ENCODE peak calls at places on chromosomes 13 and 19, in four cellular contexts. C, X, R and H are unnamed samples.

GRCh38 chr19:23065306-23065705 is 51.5 kb upstream of the ZNF730 start:
- DNase-seq in C (no peak), X (no peak), R (no peak), H (no peak)

GRCh38 chr13:47033216-47033615 is 136.4 kb upstream of the HTR2A start:
- DNase-seq in R (peak), X (no peak), C (peak), H (no peak)

GRCh38 chr13:63449549-63449948 is 2033.9 kb upstream of the PCDH20 start:
- DNase-seq in R (peak), C (no peak), X (no peak), H (no peak)

GRCh38 chr19:2706251-2706650 is 3.8 kb upstream of the GNG7 start:
- DNase-seq in X (no peak), C (no peak), R (no peak), H (no peak)

GRCh38 chr19:18657590-18658365 is 20.9 kb downstream of the KLHL26 start:
- DNase-seq in C (peak), R (peak), X (no peak), H (peak)

GRCh38 chr13:30792257-30793000 is 57.1 kb downstream of the ALOX5AP start:
- DNase-seq in C (peak), X (no peak), R (peak), H (peak)

GRCh38 chr19:43778651-43779050 is 2.1 kb downstream of the KCNN4 start:
- DNase-seq in C (no peak), X (no peak), R (no peak), H (no peak)

GRCh38 chr19:14408641-14409120 is 10.5 kb downstream of the DDX39A start:
- DNase-seq in C (no peak), R (no peak), X (no peak), H (no peak)

GRCh38 chr19:39987596-39987995 is 9.3 kb upstream of the ZNF546 start:
- DNase-seq in X (no peak), C (no peak), R (no peak), H (no peak)

GRCh38 chr19:45164577-45165335 is 4.0 kb upstream of the NKPD1 start:
- DNase-seq in R (peak), X (peak), C (peak), H (peak)

GRCh38 chr13:24005711-24006281 is 108.5 kb upstream of the C1QTNF9B start:
- DNase-seq in X (no peak), R (no peak), C (no peak), H (no peak)

GRCh38 chr19:21147540-21147939 is 5.7 kb downstream of the ZNF431 start:
- DNase-seq in C (no peak), R (no peak), X (no peak), H (no peak)

GRCh38 chr19:41993612-41994483 is at the start of gene ATP1A3:
- DNase-seq in C (peak), X (peak), R (peak), H (peak)

GRCh38 chr19:6212403-6213265 is 67.1 kb downstream of the MLLT1 start:
- DNase-seq in C (no peak), X (no peak), R (no peak), H (no peak)

GRCh38 chr19:42081584-42082258 is 5.8 kb downstream of the ZNF574 start:
- DNase-seq in R (peak), X (no peak), C (peak), H (no peak)

GRCh38 chr13:80477641-80478443 is 136.9 kb upstream of the SPRY2 start:
- DNase-seq in C (no peak), X (no peak), R (no peak), H (no peak)

GRCh38 chr19:35451278-35452096 is 3.4 kb downstream of the FFAR2 start:
- DNase-seq in R (no peak), C (no peak), X (no peak), H (no peak)

GRCh38 chr13:93169980-93170379 is 56.6 kb upstream of the GPC6 start:
- DNase-seq in C (peak), X (no peak), R (peak), H (no peak)

GRCh38 chr13:29362849-29363604 is 232.5 kb downstream of the SLC7A1 start:
- DNase-seq in X (peak), R (peak), C (peak), H (peak)

GRCh38 chr19:13153627-13154240 is 3.5 kb downstream of the IER2 start:
- DNase-seq in X (no peak), C (no peak), R (peak), H (no peak)

GRCh38 chr19:33404916-33405315 is 31.4 kb downstream of the CEBPG start:
- DNase-seq in X (no peak), R (no peak), C (no peak), H (no peak)

GRCh38 chr13:75440100-75440499 is 41.9 kb downstream of the TBC1D4 start:
- DNase-seq in R (no peak), X (no peak), C (no peak), H (no peak)

GRCh38 chr19:50007170-50007569 is 18.0 kb downstream of the VRK3 start:
- DNase-seq in C (no peak), R (no peak), X (no peak), H (no peak)

GRCh38 chr19:50003810-50004419 is 21.3 kb downstream of the VRK3 start:
- DNase-seq in R (no peak), X (no peak), C (peak), H (no peak)

GRCh38 chr19:50007947-50008346 is 17.2 kb downstream of the VRK3 start:
- DNase-seq in X (no peak), R (no peak), C (no peak), H (no peak)

GRCh38 chr19:50005428-50005827 is 19.7 kb downstream of the VRK3 start:
- DNase-seq in C (no peak), X (no peak), R (no peak), H (no peak)

GRCh38 chr19:50008532-50008931 is 16.6 kb downstream of the VRK3 start:
- DNase-seq in R (peak), X (peak), C (no peak), H (peak)
- H4K5ac ChIP-seq in R (no peak), X (no peak), C (no peak), H (no peak)

DNA sequence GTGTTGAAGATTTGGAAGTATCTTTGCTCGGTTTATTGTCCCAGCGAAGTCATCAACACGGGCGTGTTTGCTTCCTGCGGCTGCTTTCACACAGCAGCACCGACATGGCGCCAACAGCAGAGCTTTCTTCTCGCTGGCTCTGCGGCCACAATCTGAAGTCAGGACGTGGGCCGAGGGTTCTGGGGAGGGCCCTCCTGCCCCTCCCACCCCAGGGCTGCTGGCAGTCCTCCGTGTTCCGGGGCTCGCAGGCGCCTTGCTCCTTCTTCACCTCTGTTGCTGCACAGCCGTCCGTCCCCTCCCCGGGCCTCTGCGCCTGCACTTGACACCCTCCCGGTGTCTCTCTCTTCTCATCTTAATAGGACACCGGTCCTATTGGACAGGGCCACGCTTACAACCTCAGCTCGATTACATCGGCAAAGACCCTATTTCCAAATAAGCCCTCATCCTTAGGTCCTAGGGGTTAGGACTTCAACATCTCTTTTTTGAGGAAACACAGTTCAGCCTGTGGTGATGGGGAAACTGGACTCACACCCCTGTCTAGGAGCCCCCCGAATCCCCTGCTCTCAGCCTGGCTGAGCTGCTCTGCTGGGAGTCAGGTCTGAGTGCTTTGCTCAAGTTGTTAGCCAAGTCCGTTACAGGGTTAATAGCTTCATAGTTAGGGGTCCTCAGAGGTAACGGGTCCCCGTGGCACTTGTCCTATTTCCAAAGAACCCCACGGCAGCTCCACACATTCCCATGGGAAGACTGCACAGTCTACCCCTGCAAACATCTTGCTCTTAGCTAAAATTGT is 2.7 kb upstream of the TEX29 start:
- DNase-seq in R (no peak), C (no peak), X (no peak), H (no peak)
- H4K5ac ChIP-seq in R (no peak), C (no peak), X (no peak), H (no peak)

GRCh38 chr13:97834255-97834654 is 119.2 kb upstream of the IPO5 start:
- DNase-seq in X (no peak), C (no peak), R (no peak), H (no peak)
- H4K5ac ChIP-seq in X (no peak), C (no peak), R (no peak), H (no peak)

DNA sequence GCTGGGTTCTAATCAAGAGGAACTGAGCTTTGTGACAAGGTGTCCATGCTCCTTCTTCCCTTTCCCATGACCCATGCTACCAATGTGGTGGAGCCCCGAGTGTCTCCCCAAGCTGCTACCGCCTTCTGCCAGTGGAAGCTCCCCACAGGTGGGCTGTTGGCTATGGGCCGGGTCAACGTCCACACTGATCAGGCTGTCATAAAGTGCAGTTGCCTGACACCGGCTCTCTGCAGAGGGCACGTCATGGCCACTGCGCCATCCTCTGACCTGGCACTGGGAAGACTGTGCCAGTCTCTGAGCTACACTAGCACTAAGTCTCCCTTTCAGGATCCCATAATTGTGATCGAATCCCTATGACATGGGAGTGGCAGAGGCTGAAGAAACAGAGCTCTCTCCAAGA is 192.3 kb downstream of the USP12 start:
- DNase-seq in X (no peak), C (no peak), R (no peak), H (no peak)
- H4K5ac ChIP-seq in X (no peak), C (no peak), R (no peak), H (no peak)

DNA sequence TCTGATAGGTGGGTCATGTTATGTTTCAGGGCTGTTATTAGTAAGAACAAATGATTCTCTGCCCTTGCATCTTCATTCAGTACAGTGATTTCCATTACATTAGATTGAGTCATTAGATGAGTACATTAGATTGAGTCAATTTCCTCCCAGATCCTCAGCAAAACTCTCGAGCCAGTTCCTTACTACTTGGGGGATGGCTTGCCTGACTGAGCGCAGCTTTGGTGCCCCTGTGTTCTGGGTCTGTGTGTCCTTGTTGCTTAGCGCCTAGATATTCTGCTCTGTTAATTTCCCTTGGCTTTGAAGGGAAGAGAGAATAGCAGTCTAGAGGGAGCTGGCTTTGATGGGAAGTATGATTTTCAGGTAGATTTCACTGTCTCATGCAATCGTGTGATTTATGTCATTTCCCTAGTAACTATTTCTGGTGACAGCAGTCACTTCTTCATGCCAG is 19.1 kb upstream of the SCEL start:
- DNase-seq in X (no peak), R (no peak), C (peak), H (no peak)
- H4K5ac ChIP-seq in X (no peak), R (no peak), C (no peak), H (no peak)